ENCODE peak calls at places on chromosomes 16 and 17, in six cellular contexts. S is upper lobe of right lung; V is D721Med; E is CD4-positive, alpha-beta T cell; J is esophagus squamous epithelium; R is epithelial cell of proximal tubule. H is an unnamed sample.
A peak's percentile ranks its signal among the peaks of the same experiment; 100 is the strongest.

GRCh38 chr17:17917394-17917793 is 54.8 kb downstream of the TOM1L2 start:
- DNase-seq in S (no peak), V (no peak), E (no peak), J (no peak), R (no peak), H (peak; percentile 1)

GRCh38 chr17:41631890-41632269 is 7.5 kb upstream of the KRT17 start:
- DNase-seq in S (no peak), V (no peak), E (no peak), J (no peak), R (no peak), H (peak; percentile 50)

GRCh38 chr17:38720941-38721340 is 9.2 kb upstream of the CISD3 start:
- DNase-seq in S (no peak), V (no peak), E (no peak), J (no peak), R (no peak), H (no peak)

GRCh38 chr16:75377971-75378386 is 55.3 kb downstream of the CFDP1 start:
- DNase-seq in S (no peak), V (no peak), E (no peak), J (no peak), R (peak; percentile 98), H (no peak)

GRCh38 chr16:4410335-4411075 is 5.9 kb downstream of the CORO7 start:
- DNase-seq in S (no peak), V (no peak), E (no peak), J (no peak), R (no peak), H (no peak)

GRCh38 chr16:26111900-26112299 is 420.1 kb downstream of the HS3ST4 start:
- DNase-seq in S (no peak), V (no peak), E (no peak), J (no peak), R (no peak), H (no peak)

GRCh38 chr17:41621916-41622315 is 2.5 kb downstream of the KRT17 start:
- DNase-seq in S (no peak), V (no peak), E (no peak), J (no peak), R (no peak), H (no peak)

GRCh38 chr17:65393514-65393913 is 167.9 kb downstream of the AXIN2 start:
- DNase-seq in S (no peak), V (no peak), E (no peak), J (no peak), R (no peak), H (no peak)

GRCh38 chr17:37802061-37802460 is 57.2 kb upstream of the HNF1B start:
- DNase-seq in S (no peak), V (no peak), E (no peak), J (no peak), R (no peak), H (no peak)

GRCh38 chr17:66779186-66779585 is 55.7 kb upstream of the CACNG5 start:
- DNase-seq in S (no peak), V (no peak), E (no peak), J (no peak), R (no peak), H (no peak)

GRCh38 chr17:79473111-79473835 is 137.6 kb downstream of the RBFOX3 start:
- DNase-seq in S (no peak), V (no peak), E (no peak), J (no peak), R (no peak), H (no peak)

GRCh38 chr16:63938661-63939060 is 1183.2 kb downstream of the CDH11 start:
- DNase-seq in S (no peak), V (no peak), E (no peak), J (no peak), R (no peak), H (no peak)

GRCh38 chr16:85238233-85238647 is 126.0 kb upstream of the CIBAR2 start:
- DNase-seq in S (peak; percentile 76), V (no peak), E (no peak), J (no peak), R (no peak), H (peak; percentile 94)

GRCh38 chr17:39676198-39676819 is 8.1 kb downstream of the PNMT start:
- DNase-seq in S (peak; percentile 91), V (no peak), E (peak; percentile 47), J (no peak), R (no peak), H (peak; percentile 92)

GRCh38 chr16:19601083-19601976 is 45.8 kb downstream of the VPS35L start:
- DNase-seq in S (no peak), V (no peak), E (peak; percentile 9), J (no peak), R (no peak), H (no peak)

GRCh38 chr16:17696696-17697095 is 225.9 kb upstream of the XYLT1 start:
- DNase-seq in S (no peak), V (no peak), E (no peak), J (no peak), R (no peak), H (no peak)

GRCh38 chr16:3536851-3537250 is 36.0 kb downstream of the CLUAP1 start:
- DNase-seq in S (no peak), V (no peak), E (no peak), J (no peak), R (no peak), H (no peak)

GRCh38 chr16:265711-266110 is 10.0 kb downstream of the RGS11 start:
- DNase-seq in S (no peak), V (no peak), E (no peak), J (no peak), R (no peak), H (peak; percentile 78)

GRCh38 chr17:80622170-80622466 is 77.5 kb downstream of the RPTOR start:
- DNase-seq in S (no peak), V (no peak), E (no peak), J (no peak), R (no peak), H (no peak)
- TF ChIP-seq CTCF in S (no peak), V (no peak), E (no peak), J (no peak), R (no peak), H (no peak)

GRCh38 chr17:54749157-54749556 is 151.5 kb upstream of the TOM1L1 start:
- DNase-seq in S (no peak), V (no peak), E (no peak), J (no peak), R (no peak), H (no peak)

DNA sequence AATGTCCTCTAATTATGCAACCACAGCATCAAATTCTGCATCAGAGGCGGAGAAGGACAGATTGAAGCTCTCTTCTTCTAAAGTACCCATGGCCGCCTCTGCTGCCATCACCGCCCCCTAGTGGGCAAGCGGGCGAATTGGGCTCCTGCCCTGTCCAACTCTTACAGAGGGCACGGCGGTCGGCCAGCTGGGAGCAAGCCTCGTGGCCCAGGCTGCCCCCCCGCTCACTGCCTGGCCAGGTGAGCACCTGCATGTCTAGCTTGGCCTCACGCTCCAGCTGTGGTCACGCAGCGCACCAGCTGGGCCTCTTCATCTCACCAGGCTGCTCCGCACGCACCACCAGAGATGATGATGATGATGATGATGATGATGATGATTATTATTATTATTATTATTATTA is 146.1 kb upstream of the TOM1L1 start:
- DNase-seq in S (no peak), V (no peak), E (no peak), J (no peak), R (no peak), H (no peak)
- TF ChIP-seq CTCF in S (peak; percentile 17), V (peak; percentile 46), E (no peak), J (no peak), R (peak; percentile 23), H (no peak)

GRCh38 chr16:23060458-23061320 is 88.6 kb downstream of the USP31 start:
- DNase-seq in S (no peak), V (peak; percentile 40), E (peak; percentile 18), J (no peak), R (peak; percentile 22), H (no peak)
- TF ChIP-seq CTCF in S (peak; percentile 84), V (peak; percentile 76), E (peak; percentile 88), J (peak; percentile 69), R (peak; percentile 90), H (peak; percentile 80)

GRCh38 chr16:83806721-83807120 is 1.1 kb upstream of the HSBP1 start:
- DNase-seq in S (no peak), V (no peak), E (no peak), J (no peak), R (no peak), H (no peak)

GRCh38 chr16:83809092-83809491 is 1.3 kb downstream of the HSBP1 start:
- DNase-seq in S (no peak), V (no peak), E (no peak), J (no peak), R (no peak), H (no peak)

GRCh38 chr16:83808573-83809014 is 816 bp downstream of the HSBP1 start:
- DNase-seq in S (no peak), V (no peak), E (no peak), J (no peak), R (no peak), H (no peak)

GRCh38 chr16:83807327-83807709 is 460 bp upstream of the HSBP1 start:
- DNase-seq in S (no peak), V (no peak), E (no peak), J (no peak), R (no peak), H (no peak)

DNA sequence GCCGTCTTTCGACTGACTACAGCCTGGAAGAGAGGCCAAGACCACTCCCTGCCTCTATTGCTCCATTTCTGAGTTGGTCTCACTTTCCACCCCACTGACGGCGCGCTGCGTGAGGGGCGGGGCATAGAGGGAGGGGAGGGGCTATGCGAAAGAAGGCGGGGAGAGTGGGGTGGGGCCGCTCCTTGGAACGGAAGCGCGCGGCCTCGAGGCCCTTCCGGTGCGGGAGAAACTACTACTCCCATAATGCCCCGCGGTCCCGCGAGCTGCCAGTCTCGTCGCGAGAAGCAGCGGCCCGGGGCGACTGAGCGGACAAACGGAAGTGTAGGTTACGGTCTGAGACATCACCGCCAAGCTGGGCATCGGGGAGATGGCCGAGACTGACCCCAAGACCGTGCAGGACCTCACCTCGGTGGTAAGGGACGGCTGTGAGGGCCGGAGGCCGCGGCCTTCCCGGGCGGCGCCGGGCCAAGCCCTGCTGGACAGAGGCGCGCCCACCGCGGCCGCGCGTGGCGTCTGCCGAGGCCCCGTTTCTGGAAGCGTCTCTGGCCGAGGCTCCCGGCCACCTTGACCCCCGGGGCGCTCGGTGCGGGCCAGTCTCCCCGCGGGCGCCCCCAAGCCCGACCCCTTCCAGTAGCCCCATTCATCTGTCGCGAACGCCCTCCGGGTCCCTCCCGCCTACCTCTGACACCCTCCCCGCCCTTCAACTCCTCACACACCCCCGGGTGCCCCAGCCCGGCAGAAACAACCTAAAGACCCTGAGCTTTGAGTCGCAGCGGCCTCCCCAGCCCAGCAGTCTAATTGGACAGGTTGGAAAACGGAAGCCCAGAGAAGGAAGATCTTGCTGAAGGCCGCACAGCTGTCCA is at the start of gene HSBP1:
- DNase-seq in S (peak; percentile 98), V (peak; percentile 70), E (peak; percentile 90), J (peak; percentile 79), R (no peak), H (peak; percentile 98)
- TF ChIP-seq CTCF in S (no peak), V (no peak), E (no peak), J (no peak), R (no peak), H (no peak)

DNA sequence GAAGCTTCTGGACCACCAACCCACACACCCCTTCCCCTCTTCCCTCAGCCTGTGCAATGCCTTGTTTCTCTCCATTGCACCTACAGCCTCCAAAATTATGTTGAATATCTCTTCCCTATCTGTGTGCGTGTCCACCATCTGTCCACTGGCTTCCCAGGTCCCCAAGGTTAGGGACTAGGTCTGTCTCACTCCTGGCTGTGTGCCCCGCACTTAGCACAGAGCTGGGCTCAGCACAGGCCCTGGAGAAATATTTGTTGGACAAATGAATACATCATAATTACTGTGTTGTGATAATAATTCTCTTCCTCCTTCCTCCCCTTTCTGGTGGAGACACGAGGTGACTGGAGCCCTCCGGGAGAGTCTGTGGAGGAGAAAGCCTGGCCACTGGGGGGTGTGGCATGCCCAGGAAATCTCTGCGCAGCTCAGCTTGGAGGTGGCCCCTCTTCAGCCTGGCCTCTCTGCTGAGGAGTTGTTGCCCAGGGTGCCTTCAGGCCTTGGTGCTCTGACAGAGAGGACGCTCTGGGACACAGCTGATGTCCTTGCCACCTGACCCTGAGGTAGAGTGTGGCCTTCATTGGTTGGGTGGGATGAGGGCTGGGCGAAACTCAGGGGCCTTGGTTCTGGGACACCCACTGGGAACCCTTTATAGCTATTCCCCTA is 3.3 kb upstream of the BRD7 start:
- DNase-seq in S (no peak), V (no peak), E (no peak), J (no peak), R (no peak), H (no peak)
- TF ChIP-seq CTCF in S (no peak), V (peak; percentile 23), E (no peak), J (no peak), R (peak; percentile 18), H (no peak)